ENCODE peak calls at places on chromosomes 4 and X, in six cellular contexts. L is tibial nerve, A is GM12865, Q is choroid plexus epithelial cell, H is fibroblast of lung, N is right lobe of liver. T is an unnamed sample.

GRCh38 chr4:79247695-79248394 is 78.0 kb downstream of the NAA11 start:
- DNase-seq in L (no peak), A (no peak), Q (no peak), H (no peak), N (no peak), T (no peak)

GRCh38 chr4:12595986-12596385 is 888.2 kb downstream of the RAB28 start:
- DNase-seq in L (no peak), A (no peak), Q (no peak), H (no peak), N (no peak), T (no peak)

GRCh38 chr4:4968161-4968757 is 51.0 kb downstream of the CYTL1 start:
- DNase-seq in L (no peak), A (no peak), Q (no peak), H (no peak), N (no peak), T (no peak)

GRCh38 chrX:155997436-155997835 is at the start of gene IL9R:
- DNase-seq in L (no peak), A (peak; percentile 48), Q (no peak), H (no peak), N (no peak), T (no peak)

GRCh38 chr4:143406523-143406922 is 69.8 kb downstream of the GAB1 start:
- DNase-seq in L (peak; percentile 77), A (no peak), Q (peak; percentile 88), H (peak; percentile 61), N (peak; percentile 58), T (no peak)

GRCh38 chrX:72079607-72080006 is 52.1 kb downstream of the RTL5 start:
- DNase-seq in L (no peak), A (no peak), Q (no peak), H (no peak), N (peak; percentile 58), T (no peak)

GRCh38 chr4:83109480-83110221 is 4.9 kb downstream of the PLAC8 start:
- DNase-seq in L (no peak), A (peak; percentile 61), Q (peak; percentile 18), H (peak; percentile 34), N (peak; percentile 50), T (no peak)

GRCh38 chr4:94519925-94520789 is 68.4 kb downstream of the PDLIM5 start:
- DNase-seq in L (no peak), A (peak; percentile 8), Q (no peak), H (no peak), N (no peak), T (no peak)

GRCh38 chrX:144730486-144730885 is 516.8 kb upstream of the SPANXN1 start:
- DNase-seq in L (no peak), A (no peak), Q (no peak), H (peak; percentile 16), N (no peak), T (no peak)

GRCh38 chr4:141347738-141348524 is 127.2 kb downstream of the ZNF330 start:
- DNase-seq in L (no peak), A (peak; percentile 54), Q (peak; percentile 38), H (no peak), N (no peak), T (no peak)

GRCh38 chrX:21487832-21488231 is 113.6 kb downstream of the CNKSR2 start:
- DNase-seq in L (no peak), A (no peak), Q (peak; percentile 61), H (peak; percentile 23), N (no peak), T (no peak)

GRCh38 chr4:123587983-123588494 is 191.4 kb downstream of the SPRY1 start:
- DNase-seq in L (no peak), A (no peak), Q (peak; percentile 77), H (peak; percentile 58), N (no peak), T (peak; percentile 90)

GRCh38 chr4:5710065-5710961 is 688 bp upstream of the EVC start:
- DNase-seq in L (no peak), A (no peak), Q (peak; percentile 42), H (peak; percentile 31), N (no peak), T (no peak)

GRCh38 chr4:170339522-170339921 is 249.8 kb upstream of the AADAT start:
- DNase-seq in L (no peak), A (no peak), Q (no peak), H (no peak), N (no peak), T (no peak)

DNA sequence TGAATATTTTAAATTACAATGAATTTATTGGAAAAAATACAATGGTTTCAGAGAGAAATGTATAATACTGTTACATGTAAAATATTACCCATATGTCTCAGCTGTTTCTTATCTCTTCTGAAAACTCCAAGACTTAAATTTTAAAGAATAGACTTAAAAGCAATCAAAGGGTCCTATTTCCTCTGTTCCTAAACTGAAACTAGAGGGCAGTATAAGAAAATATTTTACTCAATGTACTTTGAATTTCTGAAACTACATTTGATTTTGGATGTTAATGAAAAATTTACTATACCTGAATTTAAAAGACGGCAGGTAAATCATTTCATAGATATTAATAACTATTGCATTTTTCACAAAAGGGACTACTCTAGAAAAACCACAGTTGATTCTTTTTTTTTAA is 200.2 kb downstream of the LRBA start:
- DNase-seq in L (no peak), A (no peak), Q (peak; percentile 21), H (no peak), N (no peak), T (no peak)
- TF ChIP-seq CTCF in L (no peak), A (no peak), Q (no peak), H (peak; percentile 17), N (no peak), T (no peak)

DNA sequence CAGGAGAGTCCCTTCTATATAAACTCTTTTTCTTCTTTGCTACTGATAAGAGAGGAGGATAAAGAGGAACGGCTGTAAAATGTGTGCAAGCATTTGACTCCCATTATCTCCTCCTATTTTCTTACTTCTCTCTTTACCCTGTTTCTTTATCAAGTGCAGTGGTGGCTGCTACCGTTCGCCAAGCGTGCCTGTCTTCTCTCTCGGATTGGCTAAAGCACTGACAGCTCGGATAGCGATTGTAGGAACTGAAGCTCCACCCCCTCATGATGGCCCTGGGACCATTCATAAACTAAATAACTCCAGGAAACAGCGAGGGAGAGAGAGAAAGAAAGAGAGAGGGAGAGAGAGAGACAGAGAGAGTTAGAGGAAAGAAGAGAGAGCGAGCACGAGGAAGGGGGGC is 340 bp upstream of the MAB21L2 start:
- DNase-seq in L (no peak), A (no peak), Q (peak; percentile 90), H (peak; percentile 95), N (peak; percentile 32), T (no peak)
- H3K4me3 ChIP-seq in L (peak overlapping the region; percentile 53), A (no peak overlapping the region), Q (peak overlapping the region; percentile 75), H (no peak overlapping the region), N (peak overlapping the region; percentile 65), T (no peak overlapping the region)

GRCh38 chrX:123201720-123202119 is 17.6 kb downstream of the GRIA3 start:
- DNase-seq in L (no peak), A (no peak), Q (no peak), H (peak; percentile 37), N (peak; percentile 47), T (no peak)

GRCh38 chrX:123206222-123206621 is 22.1 kb downstream of the GRIA3 start:
- DNase-seq in L (no peak), A (no peak), Q (no peak), H (no peak), N (no peak), T (no peak)

GRCh38 chrX:123202523-123202922 is 18.4 kb downstream of the GRIA3 start:
- DNase-seq in L (no peak), A (no peak), Q (no peak), H (no peak), N (no peak), T (no peak)

GRCh38 chrX:123199338-123199737 is 15.3 kb downstream of the GRIA3 start:
- DNase-seq in L (no peak), A (no peak), Q (no peak), H (no peak), N (no peak), T (no peak)

GRCh38 chrX:123203772-123204171 is 19.7 kb downstream of the GRIA3 start:
- DNase-seq in L (no peak), A (no peak), Q (no peak), H (no peak), N (no peak), T (no peak)
- TF ChIP-seq CTCF in L (no peak), A (no peak), Q (no peak), H (no peak), N (no peak), T (no peak)

GRCh38 chr4:161448550-161449180 is 715.1 kb downstream of the FSTL5 start:
- DNase-seq in L (no peak), A (no peak), Q (no peak), H (no peak), N (no peak), T (no peak)
- H3K4me3 ChIP-seq in L (no peak overlapping the region), A (no peak overlapping the region), Q (peak overlapping the region; percentile 4), H (no peak overlapping the region), N (no peak overlapping the region), T (no peak overlapping the region)

T was measured in HFF-Myc.